ENCODE peak calls at places on chromosomes 5 and 9, in five cellular contexts. One of them, this sample, is unnamed.

GRCh38 chr9:87535817-87536539 is 38.3 kb downstream of the DAPK1 start:
- DNase-seq in CMK: no peak
- DNase-seq in A172: no peak
- DNase-seq in stromal cell of bone marrow: no peak
- DNase-seq in IMR-90: no peak
- DNase-seq in this sample: no peak

GRCh38 chr5:152072076-152072475 is 147.4 kb upstream of the GLRA1 start:
- DNase-seq in CMK: no peak
- DNase-seq in A172: no peak
- DNase-seq in stromal cell of bone marrow: no peak
- DNase-seq in IMR-90: no peak
- DNase-seq in this sample: no peak

GRCh38 chr9:93642961-93643360 is 66.6 kb downstream of the PHF2 start:
- DNase-seq in CMK: no peak
- DNase-seq in A172: peak
- DNase-seq in stromal cell of bone marrow: peak
- DNase-seq in IMR-90: peak
- DNase-seq in this sample: peak

GRCh38 chr5:157541452-157542118 is 34.0 kb downstream of the ADAM19 start:
- DNase-seq in CMK: no peak
- DNase-seq in A172: peak
- DNase-seq in stromal cell of bone marrow: no peak
- DNase-seq in IMR-90: no peak
- DNase-seq in this sample: no peak

GRCh38 chr5:14491015-14491414 is 90.6 kb upstream of the OTULINL start:
- DNase-seq in CMK: no peak
- DNase-seq in A172: no peak
- DNase-seq in stromal cell of bone marrow: no peak
- DNase-seq in IMR-90: no peak
- DNase-seq in this sample: no peak

GRCh38 chr5:80207832-80208231 is 48.0 kb downstream of the SERINC5 start:
- DNase-seq in CMK: no peak
- DNase-seq in A172: no peak
- DNase-seq in stromal cell of bone marrow: no peak
- DNase-seq in IMR-90: no peak
- DNase-seq in this sample: no peak

GRCh38 chr9:134834957-134835419 is 45.6 kb upstream of the FCN2 start:
- DNase-seq in CMK: no peak
- DNase-seq in A172: no peak
- DNase-seq in stromal cell of bone marrow: no peak
- DNase-seq in IMR-90: no peak
- DNase-seq in this sample: no peak

GRCh38 chr5:172110260-172110815 is 77.7 kb downstream of the STK10 start:
- DNase-seq in CMK: peak
- DNase-seq in A172: no peak
- DNase-seq in stromal cell of bone marrow: no peak
- DNase-seq in IMR-90: no peak
- DNase-seq in this sample: no peak

GRCh38 chr5:136145030-136145429 is 12.4 kb downstream of the SMAD5 start:
- DNase-seq in CMK: no peak
- DNase-seq in A172: no peak
- DNase-seq in stromal cell of bone marrow: no peak
- DNase-seq in IMR-90: no peak
- DNase-seq in this sample: no peak

GRCh38 chr5:95870105-95870672 is 47.7 kb upstream of the GLRX start:
- DNase-seq in CMK: no peak
- DNase-seq in A172: peak
- DNase-seq in stromal cell of bone marrow: no peak
- DNase-seq in IMR-90: peak
- DNase-seq in this sample: no peak

GRCh38 chr5:134626369-134627014 is 6.1 kb downstream of the SAR1B start:
- DNase-seq in CMK: no peak
- DNase-seq in A172: no peak
- DNase-seq in stromal cell of bone marrow: no peak
- DNase-seq in IMR-90: peak
- DNase-seq in this sample: no peak

GRCh38 chr9:134066546-134066922 is 1.3 kb downstream of the BRD3 start:
- DNase-seq in CMK: no peak
- DNase-seq in A172: peak
- DNase-seq in stromal cell of bone marrow: no peak
- DNase-seq in IMR-90: peak
- DNase-seq in this sample: peak

GRCh38 chr9:100308965-100309564 is 43.7 kb downstream of the TEX10 start:
- DNase-seq in CMK: no peak
- DNase-seq in A172: no peak
- DNase-seq in stromal cell of bone marrow: no peak
- DNase-seq in IMR-90: peak
- DNase-seq in this sample: peak

GRCh38 chr5:169566202-169566601 is 17.4 kb upstream of the SPDL1 start:
- DNase-seq in CMK: no peak
- DNase-seq in A172: no peak
- DNase-seq in stromal cell of bone marrow: no peak
- DNase-seq in IMR-90: no peak
- DNase-seq in this sample: peak

GRCh38 chr5:119315516-119315949 is 40.3 kb upstream of the TNFAIP8 start:
- DNase-seq in CMK: no peak
- DNase-seq in A172: peak
- DNase-seq in stromal cell of bone marrow: no peak
- DNase-seq in IMR-90: no peak
- DNase-seq in this sample: no peak

GRCh38 chr5:115888027-115888426 is 46.3 kb downstream of the AP3S1 start:
- DNase-seq in CMK: no peak
- DNase-seq in A172: peak
- DNase-seq in stromal cell of bone marrow: peak
- DNase-seq in IMR-90: peak
- DNase-seq in this sample: peak

GRCh38 chr5:149917073-149917676 is 27.4 kb downstream of the PDE6A start:
- DNase-seq in CMK: no peak
- DNase-seq in A172: no peak
- DNase-seq in stromal cell of bone marrow: peak
- DNase-seq in IMR-90: peak
- DNase-seq in this sample: no peak

GRCh38 chr9:23587433-23587832 is 238.6 kb downstream of the ELAVL2 start:
- DNase-seq in CMK: no peak
- DNase-seq in A172: peak
- DNase-seq in stromal cell of bone marrow: peak
- DNase-seq in IMR-90: no peak
- DNase-seq in this sample: no peak

GRCh38 chr5:165393839-165394238 is 1888.4 kb downstream of the MAT2B start:
- DNase-seq in CMK: no peak
- DNase-seq in A172: no peak
- DNase-seq in stromal cell of bone marrow: no peak
- DNase-seq in IMR-90: no peak
- DNase-seq in this sample: no peak

GRCh38 chr5:53733853-53734252 is 173.4 kb downstream of the NDUFS4 start:
- DNase-seq in CMK: peak
- DNase-seq in A172: no peak
- DNase-seq in stromal cell of bone marrow: no peak
- DNase-seq in IMR-90: no peak
- DNase-seq in this sample: no peak

GRCh38 chr9:114172981-114173833 is 17.9 kb downstream of the COL27A1 start:
- DNase-seq in CMK: no peak
- DNase-seq in A172: no peak
- DNase-seq in stromal cell of bone marrow: peak
- DNase-seq in IMR-90: peak
- DNase-seq in this sample: peak

GRCh38 chr9:136610426-136610825 is 52.3 kb upstream of the EGFL7 start:
- DNase-seq in CMK: no peak
- DNase-seq in A172: no peak
- DNase-seq in stromal cell of bone marrow: no peak
- DNase-seq in IMR-90: no peak
- DNase-seq in this sample: no peak

GRCh38 chr9:83708515-83709158 is 879 bp upstream of the UBQLN1 start:
- DNase-seq in CMK: peak
- DNase-seq in A172: peak
- DNase-seq in stromal cell of bone marrow: peak
- DNase-seq in IMR-90: peak
- DNase-seq in this sample: peak

GRCh38 chr5:169303119-169303515 is 2.2 kb upstream of the SLIT3 start:
- DNase-seq in CMK: no peak
- DNase-seq in A172: no peak
- DNase-seq in stromal cell of bone marrow: no peak
- DNase-seq in IMR-90: no peak
- DNase-seq in this sample: no peak

GRCh38 chr5:69105996-69106906 is 12.4 kb downstream of the SLC30A5 start:
- DNase-seq in CMK: no peak
- DNase-seq in A172: no peak
- DNase-seq in stromal cell of bone marrow: no peak
- DNase-seq in IMR-90: no peak
- DNase-seq in this sample: no peak

GRCh38 chr9:105912868-105913516 is 218.7 kb downstream of the TMEM38B start:
- DNase-seq in CMK: no peak
- DNase-seq in A172: no peak
- DNase-seq in stromal cell of bone marrow: no peak
- DNase-seq in IMR-90: no peak
- DNase-seq in this sample: peak

GRCh38 chr9:99588299-99588698 is 233.4 kb upstream of the NR4A3 start:
- DNase-seq in CMK: no peak
- DNase-seq in A172: no peak
- DNase-seq in stromal cell of bone marrow: no peak
- DNase-seq in IMR-90: no peak
- DNase-seq in this sample: no peak

GRCh38 chr5:146962801-146963355 is 84.3 kb upstream of the PPP2R2B start:
- DNase-seq in CMK: no peak
- DNase-seq in A172: peak
- DNase-seq in stromal cell of bone marrow: peak
- DNase-seq in IMR-90: peak
- DNase-seq in this sample: peak

GRCh38 chr5:101728933-101729332 is 567.2 kb downstream of the SLCO4C1 start:
- DNase-seq in CMK: no peak
- DNase-seq in A172: peak
- DNase-seq in stromal cell of bone marrow: no peak
- DNase-seq in IMR-90: no peak
- DNase-seq in this sample: no peak

GRCh38 chr5:179154991-179155955 is 95.1 kb downstream of the ZNF354C start:
- DNase-seq in CMK: no peak
- DNase-seq in A172: no peak
- DNase-seq in stromal cell of bone marrow: no peak
- DNase-seq in IMR-90: no peak
- DNase-seq in this sample: no peak

GRCh38 chr9:37984672-37985611 is 81.0 kb upstream of the SLC25A51 start:
- DNase-seq in CMK: no peak
- DNase-seq in A172: peak
- DNase-seq in stromal cell of bone marrow: no peak
- DNase-seq in IMR-90: peak
- DNase-seq in this sample: peak

GRCh38 chr5:78808818-78809217 is 160.2 kb upstream of the LHFPL2 start:
- DNase-seq in CMK: no peak
- DNase-seq in A172: no peak
- DNase-seq in stromal cell of bone marrow: no peak
- DNase-seq in IMR-90: no peak
- DNase-seq in this sample: no peak

GRCh38 chr9:706606-707451 is 134.7 kb upstream of the DMRT1 start:
- DNase-seq in CMK: no peak
- DNase-seq in A172: peak
- DNase-seq in stromal cell of bone marrow: no peak
- DNase-seq in IMR-90: peak
- DNase-seq in this sample: peak

GRCh38 chr5:99032234-99033013 is 103.6 kb upstream of the CHD1 start:
- DNase-seq in CMK: no peak
- DNase-seq in A172: peak
- DNase-seq in stromal cell of bone marrow: peak
- DNase-seq in IMR-90: peak
- DNase-seq in this sample: peak

GRCh38 chr9:93580654-93581380 is 4.4 kb downstream of the PHF2 start:
- DNase-seq in CMK: no peak
- DNase-seq in A172: no peak
- DNase-seq in stromal cell of bone marrow: no peak
- DNase-seq in IMR-90: no peak
- DNase-seq in this sample: no peak

GRCh38 chr5:73218552-73219171 is 45.7 kb downstream of the TMEM174 start:
- DNase-seq in CMK: no peak
- DNase-seq in A172: peak
- DNase-seq in stromal cell of bone marrow: peak
- DNase-seq in IMR-90: peak
- DNase-seq in this sample: peak

GRCh38 chr5:168142402-168142801 is 149.0 kb upstream of the WWC1 start:
- DNase-seq in CMK: no peak
- DNase-seq in A172: no peak
- DNase-seq in stromal cell of bone marrow: no peak
- DNase-seq in IMR-90: no peak
- DNase-seq in this sample: no peak

This sample was measured in EL.